ENCODE peak calls at places on chromosomes 3 and 15, in eight cellular contexts. N is RWPE1, W is OCI-LY7, S is iris pigment epithelial cell, R is upper lobe of right lung, T is SK-N-MC, P is fibroblast of pulmonary artery, L is A549. F is an unnamed sample.

GRCh38 chr15:81858586-81858985 is 187.2 kb downstream of the MEX3B start:
- DNase-seq in N (no peak), W (peak), S (no peak), R (no peak), T (no peak), P (no peak), L (no peak), F (no peak)

GRCh38 chr3:172323894-172324590 is 124.2 kb downstream of the GHSR start:
- DNase-seq in N (no peak), W (no peak), S (peak), R (no peak), T (no peak), P (peak), L (no peak), F (no peak)

GRCh38 chr3:185057829-185058228 is 95.0 kb downstream of the C3orf70 start:
- DNase-seq in N (no peak), W (no peak), S (no peak), R (no peak), T (no peak), P (no peak), L (no peak), F (no peak)

GRCh38 chr3:150697646-150698045 is 6.1 kb downstream of the ERICH6 start:
- DNase-seq in N (no peak), W (no peak), S (peak), R (no peak), T (no peak), P (no peak), L (no peak), F (no peak)

GRCh38 chr3:128932516-128933212 is 53.2 kb downstream of the ACAD9 start:
- DNase-seq in N (no peak), W (no peak), S (no peak), R (no peak), T (no peak), P (no peak), L (no peak), F (no peak)

GRCh38 chr15:70605606-70606410 is 157.6 kb downstream of the UACA start:
- DNase-seq in N (no peak), W (no peak), S (peak), R (no peak), T (no peak), P (peak), L (no peak), F (no peak)

GRCh38 chr15:68691667-68692066 is 112.9 kb downstream of the CORO2B start:
- DNase-seq in N (no peak), W (no peak), S (peak), R (no peak), T (peak), P (no peak), L (no peak), F (no peak)

GRCh38 chr3:183299976-183300375 is 46.9 kb downstream of the B3GNT5 start:
- DNase-seq in N (no peak), W (no peak), S (no peak), R (no peak), T (no peak), P (no peak), L (no peak), F (no peak)

GRCh38 chr3:49703956-49704355 is 14.6 kb downstream of the RNF123 start:
- DNase-seq in N (no peak), W (no peak), S (no peak), R (no peak), T (no peak), P (no peak), L (no peak), F (no peak)

GRCh38 chr3:38960953-38961622 is 90.7 kb downstream of the SCN11A start:
- DNase-seq in N (peak), W (peak), S (peak), R (no peak), T (no peak), P (peak), L (peak), F (peak)